ENCODE peak calls at places on chromosomes 2 and 18, in four cellular contexts. One of them, this sample, is unnamed.

GRCh38 chr2:121254748-121255147 is 30.3 kb downstream of the TFCP2L1 start:
- DNase-seq in K562: no peak
- DNase-seq in GM12891: no peak
- DNase-seq in GM12878: no peak
- DNase-seq in this sample: no peak

GRCh38 chr2:3641181-3641580 is 16.8 kb upstream of the ALLC start:
- DNase-seq in K562: no peak
- DNase-seq in GM12891: no peak
- DNase-seq in GM12878: no peak
- DNase-seq in this sample: no peak

GRCh38 chr2:111975819-111976218 is 77.4 kb downstream of the MERTK start:
- DNase-seq in K562: no peak
- DNase-seq in GM12891: no peak
- DNase-seq in GM12878: no peak
- DNase-seq in this sample: no peak

GRCh38 chr2:180359522-180360282 is 352.6 kb upstream of the CWC22 start:
- DNase-seq in K562: no peak
- DNase-seq in GM12891: no peak
- DNase-seq in GM12878: peak
- DNase-seq in this sample: no peak

GRCh38 chr2:162579986-162580385 is 236.1 kb downstream of the GCA start:
- DNase-seq in K562: no peak
- DNase-seq in GM12891: no peak
- DNase-seq in GM12878: no peak
- DNase-seq in this sample: no peak

GRCh38 chr2:237894396-237894979 is 35.1 kb downstream of the RAMP1 start:
- DNase-seq in K562: no peak
- DNase-seq in GM12891: no peak
- DNase-seq in GM12878: no peak
- DNase-seq in this sample: no peak

GRCh38 chr2:226131299-226131784 is 668.3 kb downstream of the IRS1 start:
- DNase-seq in K562: no peak
- DNase-seq in GM12891: no peak
- DNase-seq in GM12878: no peak
- DNase-seq in this sample: no peak

GRCh38 chr2:45778720-45779171 is 127.3 kb downstream of the PRKCE start:
- DNase-seq in K562: peak
- DNase-seq in GM12891: no peak
- DNase-seq in GM12878: peak
- DNase-seq in this sample: peak

GRCh38 chr2:122236152-122236892 is 480.9 kb downstream of the TSN start:
- DNase-seq in K562: no peak
- DNase-seq in GM12891: no peak
- DNase-seq in GM12878: no peak
- DNase-seq in this sample: peak

GRCh38 chr18:50297621-50298442 is 10.3 kb upstream of the CXXC1 start:
- DNase-seq in K562: no peak
- DNase-seq in GM12891: peak
- DNase-seq in GM12878: peak
- DNase-seq in this sample: peak

GRCh38 chr18:27057459-27058302 is 127.4 kb downstream of the CHST9 start:
- DNase-seq in K562: no peak
- DNase-seq in GM12891: no peak
- DNase-seq in GM12878: no peak
- DNase-seq in this sample: no peak

GRCh38 chr2:148614024-148614331 is 30.6 kb upstream of the EPC2 start:
- DNase-seq in K562: no peak
- DNase-seq in GM12891: no peak
- DNase-seq in GM12878: no peak
- DNase-seq in this sample: no peak

GRCh38 chr18:63963610-63964256 is 6.1 kb upstream of the SERPINB8 start:
- DNase-seq in K562: no peak
- DNase-seq in GM12891: no peak
- DNase-seq in GM12878: no peak
- DNase-seq in this sample: peak

GRCh38 chr2:201116959-201117734 is 1.2 kb downstream of the CFLAR start:
- DNase-seq in K562: peak
- DNase-seq in GM12891: no peak
- DNase-seq in GM12878: no peak
- DNase-seq in this sample: peak

GRCh38 chr18:21110667-21111350 is 804 bp downstream of the ROCK1 start:
- DNase-seq in K562: peak
- DNase-seq in GM12891: peak
- DNase-seq in GM12878: no peak
- DNase-seq in this sample: peak

GRCh38 chr2:108938069-108938710 is 50.8 kb downstream of the EDAR start:
- DNase-seq in K562: no peak
- DNase-seq in GM12891: no peak
- DNase-seq in GM12878: no peak
- DNase-seq in this sample: peak

GRCh38 chr2:203830294-203831055 is 37.1 kb upstream of the CTLA4 start:
- DNase-seq in K562: no peak
- DNase-seq in GM12891: no peak
- DNase-seq in GM12878: no peak
- DNase-seq in this sample: no peak

GRCh38 chr2:233448220-233448559 is 93.9 kb downstream of the DGKD start:
- DNase-seq in K562: no peak
- DNase-seq in GM12891: no peak
- DNase-seq in GM12878: no peak
- DNase-seq in this sample: peak

GRCh38 chr2:208250401-208250800 is 4.5 kb downstream of the IDH1 start:
- DNase-seq in K562: no peak
- DNase-seq in GM12891: no peak
- DNase-seq in GM12878: no peak
- DNase-seq in this sample: peak

GRCh38 chr2:206480161-206480560 is 36.8 kb downstream of the ADAM23 start:
- DNase-seq in K562: no peak
- DNase-seq in GM12891: no peak
- DNase-seq in GM12878: no peak
- DNase-seq in this sample: no peak

GRCh38 chr2:202941771-202942170 is 29.7 kb downstream of the CARF start:
- DNase-seq in K562: no peak
- DNase-seq in GM12891: no peak
- DNase-seq in GM12878: no peak
- DNase-seq in this sample: no peak

GRCh38 chr2:190875881-190876280 is 4.7 kb upstream of the GLS start:
- DNase-seq in K562: no peak
- DNase-seq in GM12891: no peak
- DNase-seq in GM12878: no peak
- DNase-seq in this sample: no peak

GRCh38 chr2:67806816-67807215 is 256.0 kb downstream of the C1D start:
- DNase-seq in K562: no peak
- DNase-seq in GM12891: no peak
- DNase-seq in GM12878: no peak
- DNase-seq in this sample: no peak

GRCh38 chr2:229230911-229231310 is 40.2 kb downstream of the PID1 start:
- DNase-seq in K562: no peak
- DNase-seq in GM12891: no peak
- DNase-seq in GM12878: no peak
- DNase-seq in this sample: no peak

GRCh38 chr2:185687967-185688366 is 50.6 kb upstream of the FSIP2 start:
- DNase-seq in K562: no peak
- DNase-seq in GM12891: no peak
- DNase-seq in GM12878: no peak
- DNase-seq in this sample: no peak

GRCh38 chr2:127663566-127664064 is 11.7 kb downstream of the LIMS2 start:
- DNase-seq in K562: no peak
- DNase-seq in GM12891: no peak
- DNase-seq in GM12878: no peak
- DNase-seq in this sample: no peak

GRCh38 chr2:186349508-186349907 is 136.6 kb upstream of the ZC3H15 start:
- DNase-seq in K562: no peak
- DNase-seq in GM12891: no peak
- DNase-seq in GM12878: no peak
- DNase-seq in this sample: peak

DNA sequence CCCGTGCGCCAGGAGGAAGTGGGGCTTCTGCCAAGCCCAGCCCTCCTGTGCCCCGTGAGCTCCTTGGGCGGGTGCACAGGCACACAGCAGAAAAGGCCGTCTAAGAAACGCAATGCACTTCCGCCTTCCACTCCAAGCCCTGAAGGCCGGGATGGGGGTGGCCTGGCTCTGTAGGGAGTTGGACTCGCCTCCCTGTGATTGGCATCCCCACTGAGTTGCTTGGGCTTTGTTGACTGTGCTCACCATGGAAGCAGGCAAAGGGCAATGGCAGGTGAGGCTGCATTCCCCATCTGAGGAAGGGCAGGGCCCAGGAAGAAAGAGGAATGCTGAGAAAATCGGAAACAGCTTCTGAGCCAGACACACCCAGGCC is 66.8 kb downstream of the CRACDL start:
- DNase-seq in K562: no peak
- DNase-seq in GM12891: no peak
- DNase-seq in GM12878: no peak
- DNase-seq in this sample: no peak
- TF ChIP-seq POLR2AphosphoS5 in K562: no peak
- TF ChIP-seq POLR2AphosphoS5 in GM12891: no peak
- TF ChIP-seq POLR2AphosphoS5 in GM12878: no peak
- TF ChIP-seq POLR2AphosphoS5 in this sample: no peak

DNA sequence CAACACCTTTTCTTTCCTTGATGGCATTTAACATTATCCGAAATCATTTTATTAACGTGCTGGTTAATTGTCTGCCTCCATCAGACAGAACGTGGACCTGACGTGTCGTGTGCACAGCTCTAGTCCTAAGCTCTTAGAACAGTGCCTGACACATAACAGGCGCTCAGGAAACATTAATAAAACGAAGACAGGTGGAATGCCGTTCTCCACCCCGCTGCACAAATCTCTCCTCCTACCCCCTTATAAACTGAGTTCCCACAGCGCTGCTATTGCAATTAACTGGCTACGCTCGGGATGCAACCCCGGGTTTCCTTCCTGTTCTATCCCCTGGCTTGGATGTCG is 515 bp downstream of the FARSB start:
- DNase-seq in K562: peak
- DNase-seq in GM12891: no peak
- DNase-seq in GM12878: no peak
- DNase-seq in this sample: peak
- TF ChIP-seq SPI1 in K562: no peak
- TF ChIP-seq SPI1 in GM12891: no peak
- TF ChIP-seq SPI1 in GM12878: no peak
- TF ChIP-seq SPI1 in this sample: no peak

GRCh38 chr2:24409700-24410556 is 49.6 kb upstream of the ITSN2 start:
- DNase-seq in K562: peak
- DNase-seq in GM12891: peak
- DNase-seq in GM12878: peak
- DNase-seq in this sample: peak
- TF ChIP-seq POLR2AphosphoS5 in K562: no peak
- TF ChIP-seq POLR2AphosphoS5 in GM12891: no peak
- TF ChIP-seq POLR2AphosphoS5 in GM12878: no peak
- TF ChIP-seq POLR2AphosphoS5 in this sample: no peak

GRCh38 chr2:11411768-11412448 is 54.1 kb downstream of the E2F6 start:
- DNase-seq in K562: peak
- DNase-seq in GM12891: no peak
- DNase-seq in GM12878: no peak
- DNase-seq in this sample: no peak
- TF ChIP-seq SPI1 in K562: peak
- TF ChIP-seq SPI1 in GM12891: peak
- TF ChIP-seq SPI1 in GM12878: peak
- TF ChIP-seq SPI1 in this sample: peak

DNA sequence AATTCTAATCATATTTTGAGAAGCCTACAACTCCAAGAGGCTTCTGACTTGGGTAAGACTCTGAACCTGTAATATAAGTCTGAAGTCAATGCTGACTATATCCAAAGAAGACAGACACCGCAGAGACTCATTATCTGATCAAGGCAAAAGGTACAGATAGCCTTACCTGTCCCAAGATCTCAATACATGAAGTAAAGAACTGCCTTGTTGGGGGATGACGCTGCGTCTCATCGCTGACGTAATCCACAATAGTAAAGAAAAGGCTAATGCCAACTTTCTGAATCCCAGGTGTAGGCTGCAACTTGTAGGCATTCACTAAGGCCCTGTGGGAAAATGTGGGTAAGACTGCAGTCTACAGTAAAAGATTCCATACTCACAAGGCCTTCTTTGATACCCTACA is 62.1 kb downstream of the SIGLEC15 start:
- DNase-seq in K562: no peak
- DNase-seq in GM12891: no peak
- DNase-seq in GM12878: no peak
- DNase-seq in this sample: no peak
- TF ChIP-seq POLR2AphosphoS5 in K562: no peak
- TF ChIP-seq POLR2AphosphoS5 in GM12891: no peak
- TF ChIP-seq POLR2AphosphoS5 in GM12878: no peak
- TF ChIP-seq POLR2AphosphoS5 in this sample: no peak

GRCh38 chr18:53544926-53545325 is 679.5 kb downstream of the MBD2 start:
- DNase-seq in K562: no peak
- DNase-seq in GM12891: no peak
- DNase-seq in GM12878: no peak
- DNase-seq in this sample: no peak
- TF ChIP-seq SPI1 in K562: no peak
- TF ChIP-seq SPI1 in GM12891: no peak
- TF ChIP-seq SPI1 in GM12878: no peak
- TF ChIP-seq SPI1 in this sample: no peak